ENCODE peak calls at places on chromosomes 16 and 17, in four cellular contexts. N is substantia nigra; V is OCI-LY7; G is CD4-positive, alpha-beta memory T cell. L is an unnamed sample.

GRCh38 chr17:78390241-78391050 is 12.0 kb downstream of the PGS1 start:
- DNase-seq in N (no peak), V (no peak), G (no peak), L (no peak)

GRCh38 chr17:57092779-57093178 is 7.7 kb downstream of the AKAP1 start:
- DNase-seq in N (no peak), G (no peak), V (no peak), L (no peak)

GRCh38 chr17:41403409-41404023 is 6.1 kb upstream of the KRT31 start:
- DNase-seq in N (no peak), G (peak), V (no peak), L (no peak)

GRCh38 chr17:80261159-80261894 is 675 bp downstream of the RNF213 start:
- DNase-seq in V (peak), N (peak), G (peak), L (no peak)

GRCh38 chr17:62094175-62094574 is 29.1 kb upstream of the MED13 start:
- DNase-seq in G (no peak), V (no peak), N (no peak), L (no peak)

GRCh38 chr16:84933774-84934571 is 77.4 kb downstream of the ZDHHC7 start:
- DNase-seq in N (peak), V (no peak), G (no peak), L (no peak)

GRCh38 chr16:70701036-70701435 is 15.2 kb upstream of the MTSS2 start:
- DNase-seq in N (no peak), V (no peak), G (no peak), L (no peak)

GRCh38 chr16:65663774-65664173 is 541.9 kb upstream of the CDH11 start:
- DNase-seq in G (no peak), V (no peak), N (no peak), L (no peak)

GRCh38 chr17:80618304-80618703 is 73.7 kb downstream of the RPTOR start:
- DNase-seq in G (no peak), V (no peak), N (no peak), L (no peak)

GRCh38 chr17:37358830-37359681 is 16.7 kb upstream of the C17orf78 start:
- DNase-seq in V (peak), G (peak), N (peak), L (no peak)

GRCh38 chr17:50459756-50460155 is 8.9 kb downstream of the CHAD start:
- DNase-seq in V (peak), N (no peak), G (no peak), L (no peak)

GRCh38 chr16:27841911-27842310 is 221.6 kb downstream of the GSG1L start:
- DNase-seq in G (no peak), V (no peak), N (no peak), L (no peak)

GRCh38 chr16:67718668-67719047 is 458 bp downstream of the GFOD2 start:
- DNase-seq in V (peak), G (no peak), N (no peak), L (no peak)

GRCh38 chr17:75854111-75854748 is 905 bp downstream of the WBP2 start:
- DNase-seq in V (no peak), G (no peak), N (no peak), L (no peak)

GRCh38 chr16:75044800-75045361 is 46.1 kb downstream of the ZNRF1 start:
- DNase-seq in G (no peak), N (no peak), V (no peak), L (no peak)

GRCh38 chr17:8273884-8274444 is 14.5 kb upstream of the RANGRF start:
- DNase-seq in V (no peak), G (no peak), N (no peak), L (no peak)

GRCh38 chr17:45225964-45226530 is 4.4 kb downstream of the FMNL1 start:
- DNase-seq in V (peak), G (peak), N (no peak), L (no peak)

GRCh38 chr17:76925333-76925935 is 57.2 kb downstream of the MGAT5B start:
- DNase-seq in G (no peak), N (no peak), V (no peak), L (no peak)

GRCh38 chr17:45954914-45955313 is 44.1 kb upstream of the STH start:
- DNase-seq in N (no peak), V (no peak), G (no peak), L (no peak)

GRCh38 chr17:1029912-1030656 is 33.2 kb downstream of the TIMM22 start:
- DNase-seq in N (no peak), V (no peak), G (no peak), L (no peak)

GRCh38 chr16:19809121-19809635 is 75.5 kb downstream of the GPRC5B start:
- DNase-seq in V (no peak), G (no peak), N (no peak), L (no peak)
- H3K27ac ChIP-seq in V (no peak), G (no peak), N (no peak), L (no peak)

GRCh38 chr16:4537376-4538066 is 1.1 kb downstream of the CDIP1 start:
- DNase-seq in V (no peak), G (no peak), N (peak), L (no peak)

GRCh38 chr16:4536391-4537106 is 2.0 kb downstream of the CDIP1 start:
- DNase-seq in V (no peak), N (no peak), G (no peak), L (no peak)

GRCh38 chr16:4538067-4538385 is 547 bp downstream of the CDIP1 start:
- DNase-seq in V (no peak), G (no peak), N (no peak), L (no peak)

GRCh38 chr16:4539716-4540284 is 1.2 kb upstream of the CDIP1 start:
- DNase-seq in V (no peak), N (no peak), G (no peak), L (no peak)

GRCh38 chr16:4538386-4539235 is at the start of gene CDIP1:
- DNase-seq in N (peak), G (peak), V (peak), L (peak)
- H3K27ac ChIP-seq in N (peak), G (peak), V (no peak), L (peak)

DNA sequence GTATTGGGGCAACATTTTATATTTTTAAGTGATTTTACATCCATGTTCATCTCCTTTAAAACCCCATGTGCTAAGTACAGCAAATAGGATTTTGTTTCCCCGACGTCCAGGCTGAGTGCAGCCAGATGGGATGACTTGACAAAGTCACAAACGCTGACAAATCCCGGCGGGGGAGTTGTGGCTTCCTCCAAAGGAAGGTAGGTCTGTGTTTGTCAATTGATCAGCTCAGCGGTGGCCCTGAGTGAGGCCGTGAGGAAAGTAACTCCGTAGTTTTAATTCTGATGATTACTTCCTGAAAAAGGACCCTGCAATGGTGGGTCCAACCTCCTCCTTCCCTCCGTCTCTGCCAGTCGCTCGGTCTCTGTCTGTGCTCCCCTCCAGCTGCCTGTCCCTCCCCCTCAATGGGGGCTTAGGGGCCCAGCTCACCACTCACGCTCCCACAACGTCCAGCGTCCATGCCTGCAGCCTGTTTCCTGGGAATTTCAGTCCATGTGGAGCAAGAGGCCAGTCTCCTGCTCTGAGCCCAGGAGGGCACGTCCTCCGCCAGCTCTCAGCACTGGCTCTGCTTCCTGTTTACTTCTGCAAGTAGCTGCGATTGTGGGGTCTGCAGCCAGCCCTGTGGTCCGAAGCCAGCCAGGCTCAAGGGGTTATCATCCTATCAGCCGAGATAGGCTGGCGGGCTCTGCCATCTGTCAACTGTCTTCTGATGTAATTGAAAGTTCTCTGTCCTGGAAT is 209.4 kb upstream of the FOXF1 start:
- DNase-seq in N (no peak), V (no peak), G (no peak), L (no peak)
- H3K27ac ChIP-seq in N (no peak), V (no peak), G (no peak), L (no peak)

GRCh38 chr16:3458852-3459361 is 15.4 kb downstream of the NAA60 start:
- DNase-seq in N (no peak), G (peak), V (peak), L (no peak)

GRCh38 chr16:3459401-3460090 is 16.1 kb downstream of the NAA60 start:
- DNase-seq in N (no peak), V (no peak), G (peak), L (no peak)

GRCh38 chr16:3461120-3461519 is 17.6 kb downstream of the NAA60 start:
- DNase-seq in V (peak), N (no peak), G (no peak), L (no peak)

GRCh38 chr16:3460585-3460984 is 17.1 kb downstream of the NAA60 start:
- DNase-seq in G (no peak), V (no peak), N (no peak), L (no peak)

DNA sequence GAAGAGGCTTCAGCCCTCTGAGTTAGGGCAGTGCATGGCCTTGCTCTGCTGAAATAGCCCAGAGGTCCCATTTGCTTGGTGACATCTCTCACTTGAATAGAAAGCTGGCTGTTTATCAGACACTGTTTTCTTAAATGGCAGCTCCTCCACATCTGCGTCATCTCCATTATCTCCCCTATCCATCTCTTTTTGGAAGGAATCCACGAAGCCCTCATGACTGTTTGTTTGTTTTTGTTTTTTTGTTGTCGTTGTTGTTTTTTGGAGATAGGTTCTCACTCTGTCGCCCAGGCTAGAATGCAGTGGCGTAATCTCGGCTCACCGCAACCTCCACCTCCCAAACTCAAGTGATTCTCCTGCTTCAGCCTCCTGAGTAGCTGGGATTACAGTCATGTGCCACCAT is 16.6 kb downstream of the NAA60 start:
- DNase-seq in G (no peak), V (no peak), N (no peak), L (no peak)
- H3K27ac ChIP-seq in G (no peak), V (no peak), N (peak), L (no peak)

DNA sequence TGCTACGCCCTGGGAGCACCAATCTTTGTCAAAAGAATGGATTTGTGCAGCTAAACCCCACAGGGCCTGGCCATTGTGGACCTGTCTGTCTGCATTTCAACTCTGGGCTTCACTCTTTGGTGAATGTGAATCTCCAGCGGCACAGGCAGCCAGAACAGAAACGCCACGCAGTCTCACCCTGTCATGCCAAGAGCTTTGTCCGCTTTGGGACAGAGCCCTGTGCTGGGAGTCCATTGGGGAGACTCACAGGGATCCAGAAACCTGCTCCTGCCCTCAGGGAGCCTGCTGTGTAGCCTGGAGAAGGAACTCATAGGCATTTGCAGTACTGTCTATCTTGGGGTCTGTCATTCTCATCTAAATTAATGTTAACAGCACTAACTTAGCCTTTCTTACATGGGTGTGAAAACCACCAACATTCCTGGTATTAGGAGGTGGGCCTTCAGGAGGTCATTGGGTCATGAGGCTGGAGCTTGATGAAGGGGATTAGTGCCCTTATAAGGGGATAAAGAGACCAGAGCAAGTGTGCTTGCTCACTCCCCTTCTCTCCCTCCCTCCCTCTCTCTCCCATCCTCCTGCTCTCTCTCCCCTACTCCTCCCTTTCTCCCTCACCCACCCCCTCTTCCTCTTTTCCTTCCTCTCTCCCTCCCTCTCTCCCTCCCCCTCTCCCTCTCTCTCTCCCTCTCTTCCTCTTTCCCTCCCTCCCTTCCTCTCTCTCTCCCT is 25.8 kb upstream of the CDRT4 start:
- DNase-seq in G (no peak), N (no peak), V (no peak), L (no peak)
- H3K27ac ChIP-seq in G (no peak), N (peak), V (no peak), L (no peak)